ENCODE peak calls at places on chromosomes 12 and 14, in ten cellular contexts. W is H4; D is stimulated activated CD8-positive, alpha-beta memory T cell treated with anti-CD3 and anti-CD28 coated beads, Interleukin-15, amount 100 ng/mL, for 48 hours; Q is NB4; E is SW480; A is nephron progenitor cell; C is left lung; G is endodermal cell; M is A172; I is head of caudate nucleus. U is an unnamed sample.

GRCh38 chr12:114982760-114983159 is 298.8 kb upstream of the TBX3 start:
- DNase-seq in D (no peak), I (no peak), A (no peak), Q (peak; percentile 7), E (peak; percentile 30), M (no peak), W (peak; percentile 30), G (no peak), C (no peak), U (no peak)

GRCh38 chr12:110317921-110318320 is 36.9 kb downstream of the ATP2A2 start:
- DNase-seq in I (no peak), Q (no peak), G (no peak), M (no peak), D (no peak), C (no peak), E (no peak), W (no peak), A (no peak), U (no peak)

GRCh38 chr12:18183141-18183540 is 78.2 kb upstream of the PIK3C2G start:
- DNase-seq in D (no peak), E (no peak), A (no peak), C (no peak), M (no peak), Q (no peak), W (no peak), I (no peak), G (no peak), U (no peak)

GRCh38 chr14:69652942-69653680 is 41.7 kb downstream of the SUSD6 start:
- DNase-seq in A (no peak), D (no peak), C (peak; percentile 47), M (no peak), E (no peak), Q (peak; percentile 90), W (no peak), G (no peak), I (no peak), U (peak; percentile 76)

GRCh38 chr14:37844614-37845013 is 249.2 kb downstream of the TTC6 start:
- DNase-seq in Q (no peak), W (no peak), G (no peak), E (no peak), D (no peak), M (no peak), C (no peak), I (no peak), A (no peak), U (no peak)

GRCh38 chr14:53741379-53742225 is 215.0 kb downstream of the BMP4 start:
- DNase-seq in Q (no peak), E (no peak), I (no peak), W (no peak), G (no peak), D (no peak), C (no peak), A (no peak), M (no peak), U (no peak)

GRCh38 chr14:56659964-56660551 is 80.5 kb downstream of the TMEM260 start:
- DNase-seq in C (no peak), Q (peak; percentile 47), D (no peak), I (no peak), E (peak; percentile 70), M (peak; percentile 11), W (peak; percentile 57), A (no peak), G (no peak), U (peak; percentile 5)

GRCh38 chr12:124906606-124907261 is 7.7 kb downstream of the UBC start:
- DNase-seq in Q (peak; percentile 94), C (peak; percentile 88), I (peak; percentile 95), M (peak; percentile 92), G (peak; percentile 98), W (peak; percentile 88), D (peak; percentile 68), E (peak; percentile 94), A (peak; percentile 87), U (peak; percentile 91)

GRCh38 chr12:127063339-127064090 is 1203.5 kb upstream of the TMEM132C start:
- DNase-seq in Q (no peak), A (no peak), M (no peak), I (no peak), G (no peak), E (peak; percentile 6), D (no peak), C (no peak), W (no peak), U (no peak)

GRCh38 chr14:81406863-81407262 is 6.7 kb upstream of the STON2 start:
- DNase-seq in A (no peak), M (no peak), D (no peak), G (no peak), W (peak; percentile 35), I (no peak), E (no peak), Q (no peak), C (peak; percentile 39), U (peak; percentile 33)

GRCh38 chr14:34363733-34364134 is 98.3 kb downstream of the SPTSSA start:
- DNase-seq in D (no peak), Q (peak; percentile 41), M (peak; percentile 11), W (no peak), C (no peak), I (no peak), E (no peak), G (no peak), A (no peak), U (no peak)

GRCh38 chr12:64695550-64695949 is 63.7 kb downstream of the GNS start:
- DNase-seq in A (no peak), G (peak; percentile 74), W (no peak), D (no peak), E (no peak), M (no peak), Q (no peak), I (no peak), C (no peak), U (no peak)

GRCh38 chr12:59372971-59373370 is 222.9 kb upstream of the SLC16A7 start:
- DNase-seq in D (no peak), W (peak; percentile 13), G (peak; percentile 85), I (peak; percentile 26), C (no peak), E (no peak), A (peak; percentile 11), Q (peak; percentile 18), M (peak; percentile 8), U (no peak)

U was measured in HL-60.